ENCODE peak calls at places on chromosomes 5 and 9, in nine cellular contexts. S is pancreas; F is A549; J is left lung; L is activated CD4-positive, alpha-beta T cell treated with anti-CD3 and anti-CD28 coated beads for 24 hours; B is NCI-H1092 treated with DMSO at 0.1 percent for 48 hours; R is fibroblast of lung; Q is H9; X is activated T-helper 1 cell treated with Interleukin-2 at 50 U/mL for 16 hours. K is an unnamed sample.

GRCh38 chr9:7071916-7072315 is 314.1 kb downstream of the KDM4C start:
- DNase-seq in S (no peak), F (no peak), J (no peak), L (no peak), B (no peak), R (no peak), Q (no peak), X (no peak), K (no peak)

GRCh38 chr5:126410623-126411022 is 12.6 kb upstream of the GRAMD2B start:
- DNase-seq in S (no peak), F (no peak), J (no peak), L (no peak), B (no peak), R (no peak), Q (no peak), X (no peak), K (no peak)

GRCh38 chr5:161420526-161420925 is 126.0 kb downstream of the GABRB2 start:
- DNase-seq in S (no peak), F (no peak), J (no peak), L (no peak), B (no peak), R (no peak), Q (no peak), X (no peak), K (peak; percentile 80)

GRCh38 chr9:130845901-130846381 is 10.9 kb downstream of the ABL1 start:
- DNase-seq in S (no peak), F (peak; percentile 54), J (no peak), L (no peak), B (no peak), R (peak; percentile 91), Q (no peak), X (no peak), K (no peak)

GRCh38 chr9:130938652-130939404 is at the start of gene FIBCD1:
- DNase-seq in S (no peak), F (peak; percentile 73), J (no peak), L (no peak), B (peak; percentile 13), R (peak; percentile 47), Q (peak; percentile 72), X (no peak), K (no peak)

GRCh38 chr9:120742951-120743416 is 28.7 kb upstream of the MEGF9 start:
- DNase-seq in S (no peak), F (peak; percentile 71), J (no peak), L (no peak), B (peak; percentile 19), R (peak; percentile 27), Q (no peak), X (no peak), K (peak; percentile 2)

GRCh38 chr5:132001647-132002561 is 9.6 kb downstream of the ACSL6 start:
- DNase-seq in S (no peak), F (no peak), J (no peak), L (no peak), B (no peak), R (peak; percentile 51), Q (peak; percentile 53), X (no peak), K (no peak)

GRCh38 chr5:151755383-151755782 is 3.0 kb downstream of the ATOX1 start:
- DNase-seq in S (no peak), F (no peak), J (no peak), L (no peak), B (no peak), R (no peak), Q (no peak), X (no peak), K (no peak)

GRCh38 chr9:89993678-89994630 is 389.1 kb downstream of the GADD45G start:
- DNase-seq in S (no peak), F (peak; percentile 63), J (no peak), L (no peak), B (no peak), R (no peak), Q (no peak), X (no peak), K (no peak)

GRCh38 chr9:93064392-93065124 is 6.1 kb downstream of the SUSD3 start:
- DNase-seq in S (no peak), F (no peak), J (peak; percentile 83), L (peak; percentile 78), B (no peak), R (peak; percentile 52), Q (no peak), X (peak; percentile 82), K (no peak)

GRCh38 chr9:108184009-108184408 is 671.8 kb downstream of the ACTL7B start:
- DNase-seq in S (no peak), F (no peak), J (no peak), L (no peak), B (no peak), R (no peak), Q (no peak), X (no peak), K (no peak)

GRCh38 chr5:151719228-151719861 is 32.6 kb upstream of the SPARC start:
- DNase-seq in S (no peak), F (peak; percentile 33), J (no peak), L (peak; percentile 18), B (no peak), R (peak; percentile 40), Q (peak; percentile 46), X (no peak), K (no peak)

GRCh38 chr5:113040672-113041071 is 64.1 kb downstream of the DCP2 start:
- DNase-seq in S (no peak), F (no peak), J (no peak), L (no peak), B (no peak), R (no peak), Q (no peak), X (no peak), K (no peak)

GRCh38 chr5:113608113-113608551 is 94.6 kb downstream of the YTHDC2 start:
- DNase-seq in S (no peak), F (no peak), J (no peak), L (no peak), B (no peak), R (peak; percentile 53), Q (no peak), X (no peak), K (no peak)

GRCh38 chr5:177309351-177310191 is 2.1 kb downstream of the MXD3 start:
- DNase-seq in S (peak; percentile 66), F (peak; percentile 91), J (peak; percentile 90), L (peak; percentile 68), B (peak; percentile 9), R (peak; percentile 58), Q (peak; percentile 96), X (peak; percentile 55), K (peak; percentile 12)

GRCh38 chr9:35749515-35750255 is 598 bp downstream of the RGP1 start:
- DNase-seq in S (peak; percentile 63), F (peak; percentile 33), J (no peak), L (no peak), B (no peak), R (no peak), Q (peak; percentile 51), X (peak; percentile 17), K (no peak)

GRCh38 chr5:14009575-14009974 is 65.1 kb upstream of the DNAH5 start:
- DNase-seq in S (no peak), F (peak; percentile 48), J (no peak), L (no peak), B (peak; percentile 36), R (no peak), Q (no peak), X (no peak), K (no peak)

GRCh38 chr5:175842947-175843793 is 28.2 kb upstream of the CPLX2 start:
- DNase-seq in S (no peak), F (peak; percentile 84), J (no peak), L (no peak), B (no peak), R (peak; percentile 76), Q (peak; percentile 56), X (no peak), K (no peak)

GRCh38 chr9:133449760-133450159 is 10.0 kb upstream of the CACFD1 start:
- DNase-seq in S (peak; percentile 81), F (peak; percentile 62), J (peak; percentile 85), L (no peak), B (no peak), R (peak; percentile 24), Q (no peak), X (no peak), K (no peak)

GRCh38 chr9:35757527-35758275 is 3.6 kb upstream of the MSMP start:
- DNase-seq in S (no peak), F (peak; percentile 74), J (no peak), L (no peak), B (peak; percentile 53), R (no peak), Q (no peak), X (no peak), K (no peak)

GRCh38 chr5:54547711-54548250 is 30.2 kb downstream of the SNX18 start:
- DNase-seq in S (no peak), F (peak; percentile 18), J (no peak), L (no peak), B (no peak), R (peak; percentile 47), Q (no peak), X (no peak), K (peak; percentile 36)

GRCh38 chr5:119036101-119036762 is 34.7 kb upstream of the DMXL1 start:
- DNase-seq in S (no peak), F (peak; percentile 55), J (no peak), L (no peak), B (no peak), R (peak; percentile 85), Q (no peak), X (no peak), K (no peak)

GRCh38 chr9:21455320-21455719 is 15.1 kb downstream of the IFNA1 start:
- DNase-seq in S (no peak), F (peak; percentile 48), J (no peak), L (no peak), B (peak; percentile 19), R (no peak), Q (peak; percentile 54), X (no peak), K (no peak)

GRCh38 chr5:17398439-17398838 is 99.6 kb upstream of the TAF11L2 start:
- DNase-seq in S (no peak), F (no peak), J (no peak), L (no peak), B (no peak), R (peak; percentile 99), Q (no peak), X (no peak), K (no peak)

GRCh38 chr9:69785757-69786156 is 25.9 kb upstream of the PTAR1 start:
- DNase-seq in S (no peak), F (peak; percentile 9), J (no peak), L (no peak), B (no peak), R (peak; percentile 44), Q (no peak), X (no peak), K (no peak)

GRCh38 chr5:141963706-141964105 is 5.2 kb upstream of the RNF14 start:
- DNase-seq in S (no peak), F (no peak), J (no peak), L (no peak), B (no peak), R (no peak), Q (no peak), X (no peak), K (no peak)

GRCh38 chr5:31759925-31760324 is 121.0 kb downstream of the PDZD2 start:
- DNase-seq in S (no peak), F (no peak), J (no peak), L (no peak), B (no peak), R (no peak), Q (no peak), X (no peak), K (no peak)

GRCh38 chr5:32304622-32305021 is 8.1 kb downstream of the MTMR12 start:
- DNase-seq in S (no peak), F (no peak), J (no peak), L (no peak), B (no peak), R (no peak), Q (no peak), X (no peak), K (no peak)

GRCh38 chr5:78533356-78533755 is 115.2 kb downstream of the LHFPL2 start:
- DNase-seq in S (no peak), F (peak; percentile 45), J (no peak), L (no peak), B (no peak), R (no peak), Q (no peak), X (no peak), K (no peak)

GRCh38 chr5:150167908-150168307 is 1.3 kb downstream of the CDX1 start:
- DNase-seq in S (no peak), F (no peak), J (no peak), L (no peak), B (no peak), R (no peak), Q (peak; percentile 54), X (no peak), K (no peak)

GRCh38 chr5:150258126-150258525 is 31.4 kb downstream of the CAMK2A start:
- DNase-seq in S (no peak), F (no peak), J (no peak), L (no peak), B (no peak), R (peak; percentile 13), Q (no peak), X (no peak), K (no peak)